ENCODE peak calls at places on chromosomes 11 and 22, in nine cellular contexts. Y, W, S, B, G, M, T, O and F are unnamed samples.

GRCh38 chr11:128415539-128415938 is 171.8 kb downstream of the ETS1 start:
- DNase-seq in T (no peak), Y (no peak), O (no peak), S (no peak), M (no peak), B (no peak), G (no peak), W (no peak), F (no peak)

GRCh38 chr11:65803797-65804492 is 17.1 kb downstream of the OVOL1 start:
- DNase-seq in T (no peak), Y (no peak), M (no peak), B (no peak), S (no peak), G (no peak), O (no peak), W (no peak), F (no peak)

GRCh38 chr11:20156876-20157613 is 3.2 kb downstream of the DBX1 start:
- DNase-seq in Y (no peak), T (no peak), O (peak; percentile 83), W (no peak), B (no peak), G (no peak), S (no peak), M (no peak), F (no peak)

GRCh38 chr11:88886796-88887195 is 179.0 kb downstream of the GRM5 start:
- DNase-seq in O (peak; percentile 70), T (peak; percentile 0), M (no peak), Y (no peak), G (no peak), W (peak; percentile 21), S (peak; percentile 0), B (peak; percentile 5), F (no peak)

GRCh38 chr11:18650859-18651557 is 16.9 kb upstream of the SPTY2D1 start:
- DNase-seq in T (peak; percentile 20), B (peak; percentile 52), S (peak; percentile 5), W (peak; percentile 60), G (no peak), Y (no peak), M (no peak), O (peak; percentile 64), F (no peak)

GRCh38 chr11:93517041-93517440 is 26.1 kb downstream of the SMCO4 start:
- DNase-seq in G (no peak), O (peak; percentile 67), M (no peak), W (no peak), T (no peak), S (no peak), Y (no peak), B (no peak), F (no peak)

GRCh38 chr22:45863981-45864751 is 112.8 kb downstream of the WNT7B start:
- DNase-seq in B (peak; percentile 86), S (peak; percentile 83), T (peak; percentile 80), M (no peak), W (peak; percentile 60), Y (no peak), O (peak; percentile 80), G (peak; percentile 82), F (peak; percentile 81)

GRCh38 chr11:48020092-48020755 is 39.9 kb downstream of the PTPRJ start:
- DNase-seq in T (no peak), S (no peak), Y (no peak), O (no peak), B (peak; percentile 52), W (no peak), M (no peak), G (no peak), F (no peak)

GRCh38 chr22:19675428-19675827 is 38.9 kb upstream of the SEPTIN5 start:
- DNase-seq in M (no peak), B (no peak), Y (no peak), O (no peak), S (no peak), W (no peak), T (no peak), G (no peak), F (no peak)

GRCh38 chr11:100647861-100648260 is 39.2 kb upstream of the ARHGAP42 start:
- DNase-seq in T (no peak), Y (no peak), G (no peak), S (no peak), O (no peak), B (no peak), W (no peak), M (no peak), F (no peak)

GRCh38 chr11:79362821-79363220 is 78.0 kb downstream of the TENM4 start:
- DNase-seq in T (no peak), S (no peak), W (no peak), O (no peak), Y (no peak), M (no peak), G (no peak), B (no peak), F (no peak)

GRCh38 chr11:73177380-73178091 is 35.4 kb upstream of the FCHSD2 start:
- DNase-seq in Y (no peak), S (no peak), M (no peak), B (no peak), T (no peak), G (no peak), O (no peak), W (no peak), F (no peak)

GRCh38 chr22:48899523-48900326 is 927.9 kb downstream of the BRD1 start:
- DNase-seq in Y (no peak), M (no peak), G (peak; percentile 45), O (no peak), T (no peak), W (no peak), B (no peak), S (no peak), F (no peak)